ENCODE peak calls at places on chromosomes 5 and 9, in nine cellular contexts. L is PC-3, D is hepatocyte, P is HCT116, Z is SK-N-SH, I is GM23338, K is GM23248, Y is OCI-LY7, N is MM.1S. F is an unnamed sample.

GRCh38 chr9:104074876-104075275 is 19.2 kb upstream of the SMC2 start:
- DNase-seq in P (no peak), L (peak; percentile 44), Y (no peak), Z (no peak), K (peak; percentile 86), N (no peak), I (no peak), D (peak; percentile 12), F (no peak)

GRCh38 chr9:33464045-33464636 is 9.6 kb downstream of the NOL6 start:
- DNase-seq in L (no peak), Y (no peak), D (no peak), Z (peak; percentile 7), N (no peak), P (no peak), K (no peak), I (no peak), F (no peak)

GRCh38 chr9:13022756-13023155 is 247.9 kb downstream of the LURAP1L start:
- DNase-seq in D (no peak), Y (no peak), P (no peak), I (no peak), K (no peak), N (no peak), L (peak; percentile 8), Z (no peak), F (no peak)

GRCh38 chr9:98094851-98095250 is 24.2 kb downstream of the TRIM14 start:
- DNase-seq in I (no peak), P (no peak), D (no peak), N (no peak), K (no peak), Y (no peak), Z (no peak), L (no peak), F (no peak)

GRCh38 chr5:161566081-161566480 is 19.6 kb upstream of the GABRB2 start:
- DNase-seq in P (no peak), D (no peak), Z (no peak), I (no peak), L (no peak), N (no peak), K (no peak), Y (no peak), F (no peak)

GRCh38 chr5:32092938-32093812 is 80.9 kb downstream of the GOLPH3 start:
- DNase-seq in K (peak; percentile 86), D (peak; percentile 88), L (peak; percentile 89), P (peak; percentile 52), N (peak; percentile 92), Z (peak; percentile 81), Y (peak; percentile 84), I (peak; percentile 96), F (peak; percentile 91)

GRCh38 chr5:66442951-66443445 is 153.2 kb upstream of the MAST4 start:
- DNase-seq in D (no peak), L (no peak), Y (no peak), P (no peak), Z (peak; percentile 44), K (peak; percentile 19), N (no peak), I (no peak), F (no peak)

GRCh38 chr5:156479864-156480263 is 152.9 kb downstream of the SGCD start:
- DNase-seq in P (no peak), D (no peak), Y (peak; percentile 8), N (no peak), L (no peak), Z (no peak), K (peak; percentile 89), I (no peak), F (no peak)

GRCh38 chr9:83511051-83511450 is 27.1 kb downstream of the FRMD3 start:
- DNase-seq in Y (no peak), N (no peak), P (no peak), I (no peak), L (peak; percentile 79), Z (no peak), K (peak; percentile 54), D (no peak), F (no peak)

GRCh38 chr9:135739271-135740220 is 37.6 kb downstream of the KCNT1 start:
- DNase-seq in N (no peak), I (no peak), L (no peak), Y (no peak), P (no peak), Z (no peak), D (no peak), K (no peak), F (no peak)

GRCh38 chr5:66829826-66830225 is 233.6 kb downstream of the MAST4 start:
- DNase-seq in L (peak; percentile 26), Z (no peak), D (no peak), P (no peak), I (peak; percentile 36), K (peak; percentile 71), Y (no peak), N (peak; percentile 78), F (peak; percentile 54)

GRCh38 chr5:139700711-139701693 is 52.9 kb downstream of the CXXC5 start:
- DNase-seq in I (peak; percentile 89), D (peak; percentile 81), Y (peak; percentile 54), Z (peak; percentile 45), K (no peak), L (no peak), P (no peak), N (no peak), F (peak; percentile 86)

GRCh38 chr5:126490167-126490937 is 67.1 kb downstream of the GRAMD2B start:
- DNase-seq in P (no peak), Y (peak; percentile 19), D (no peak), I (peak; percentile 56), N (no peak), K (peak; percentile 66), Z (no peak), L (no peak), F (peak; percentile 79)

GRCh38 chr9:72539824-72540347 is 18.5 kb downstream of the TMC1 start:
- DNase-seq in N (no peak), Y (no peak), D (no peak), I (peak; percentile 28), L (no peak), P (no peak), K (peak; percentile 18), Z (no peak), F (peak; percentile 6)

GRCh38 chr5:129101794-129102193 is 7.2 kb downstream of the ISOC1 start:
- DNase-seq in D (no peak), Z (no peak), L (no peak), P (no peak), Y (no peak), I (no peak), N (no peak), K (no peak), F (no peak)

GRCh38 chr5:139177809-139178581 is 20.2 kb downstream of the SIL1 start:
- DNase-seq in K (peak; percentile 17), D (no peak), P (no peak), N (peak; percentile 75), Y (peak; percentile 34), I (no peak), Z (peak; percentile 49), L (no peak), F (no peak)

GRCh38 chr9:14097215-14097614 is 216.7 kb downstream of the NFIB start:
- DNase-seq in N (no peak), P (no peak), K (peak; percentile 20), D (peak; percentile 24), Y (no peak), Z (peak; percentile 41), L (no peak), I (peak; percentile 21), F (no peak)

DNA sequence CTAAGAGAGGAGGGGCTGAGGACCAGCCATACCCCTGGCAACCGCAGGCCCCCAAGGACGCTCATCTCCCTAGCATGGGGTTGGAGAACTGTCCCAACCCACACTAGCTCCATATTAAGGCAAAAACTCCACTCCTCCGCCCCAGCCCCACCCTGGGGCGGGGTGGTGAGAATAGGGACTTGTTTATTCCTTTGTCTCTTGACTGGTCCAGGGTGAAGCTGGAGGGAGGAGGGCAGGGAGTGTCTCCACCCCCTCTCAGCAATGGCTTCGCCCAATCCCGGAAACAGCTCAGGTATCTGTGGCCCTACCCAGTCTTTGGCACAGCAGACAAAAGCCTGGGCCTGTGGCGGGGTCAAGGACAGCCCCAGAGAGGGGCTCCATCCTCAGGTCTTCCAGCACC is 16.9 kb downstream of the PRRX2 start:
- DNase-seq in D (no peak), Y (no peak), Z (no peak), P (no peak), I (no peak), K (no peak), L (no peak), N (no peak), F (no peak)
- TF ChIP-seq EZH2phosphoT487 in D (no peak), Y (no peak), Z (no peak), P (no peak), I (no peak), K (no peak), L (no peak), N (no peak), F (no peak)

DNA sequence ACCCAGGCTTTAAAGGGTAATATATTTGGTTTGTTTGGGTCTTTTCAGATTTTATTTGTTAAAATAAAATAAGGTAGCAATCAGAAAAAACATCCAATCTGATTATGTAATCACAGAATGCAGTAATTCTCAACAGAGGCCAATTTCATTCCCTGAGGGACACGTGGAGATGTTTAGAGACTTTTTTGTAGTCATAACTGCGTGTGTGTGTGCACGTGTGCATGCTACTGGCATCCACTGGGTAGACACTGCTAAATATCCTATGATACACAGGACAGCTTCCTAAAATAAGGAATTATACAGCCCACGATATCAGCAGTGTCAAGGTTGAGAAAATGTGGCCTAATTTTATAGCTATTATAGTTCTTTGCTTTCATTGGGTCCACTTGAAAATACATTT is 180.8 kb upstream of the KLF9 start:
- DNase-seq in N (no peak), I (no peak), Y (no peak), L (no peak), K (peak; percentile 72), P (no peak), Z (no peak), D (no peak), F (no peak)
- H3K27ac ChIP-seq in N (no peak overlapping the region), I (no peak overlapping the region), Y (no peak overlapping the region), L (no peak overlapping the region), K (peak overlapping the region; percentile 80), P (no peak overlapping the region), Z (no peak overlapping the region), D (no peak overlapping the region), F (no peak overlapping the region)

DNA sequence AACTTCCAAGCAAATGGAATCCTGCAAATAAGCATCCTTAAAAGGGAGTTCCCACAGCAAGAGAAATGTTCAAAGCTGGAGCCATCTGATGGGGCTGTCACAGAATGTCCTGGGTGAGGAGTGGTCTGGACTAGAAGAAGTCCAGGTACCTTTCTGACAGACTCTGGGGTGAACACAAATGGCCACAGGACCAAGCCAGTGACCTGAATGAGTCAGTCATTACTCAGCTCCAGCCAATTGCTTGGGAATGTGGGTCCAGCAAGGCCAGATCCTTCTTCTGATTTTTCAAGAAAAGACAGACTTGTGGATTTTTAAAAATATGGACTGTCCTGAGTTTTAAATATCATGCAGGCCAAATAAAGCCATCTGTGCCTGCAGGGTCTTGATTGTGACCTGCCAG is 30.1 kb downstream of the GALNT10 start:
- DNase-seq in N (no peak), L (peak; percentile 74), Z (no peak), D (no peak), K (peak; percentile 89), P (peak; percentile 51), Y (no peak), I (no peak), F (no peak)
- TF ChIP-seq EZH2phosphoT487 in N (no peak), L (no peak), Z (no peak), D (no peak), K (no peak), P (no peak), Y (no peak), I (no peak), F (no peak)

DNA sequence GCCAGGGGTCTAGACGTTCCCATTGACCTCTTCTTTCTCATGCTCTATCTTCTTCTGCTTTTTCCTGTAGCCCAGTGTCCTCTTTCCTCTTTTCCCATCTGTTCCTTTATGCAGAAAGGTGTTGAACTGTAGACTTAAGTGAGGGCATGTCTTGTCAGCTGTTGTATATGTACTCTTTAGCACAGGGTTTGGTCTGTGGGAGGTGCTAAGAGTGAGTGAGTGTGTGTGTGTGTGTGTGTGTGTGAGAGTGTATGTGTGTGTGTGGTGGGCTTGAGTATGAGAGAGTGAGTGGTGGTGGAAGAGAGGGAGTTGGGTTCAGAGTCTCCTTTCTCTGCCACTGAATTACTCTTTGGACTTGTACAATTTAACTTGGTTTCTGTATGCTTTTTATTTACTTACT is 10.3 kb upstream of the ROPN1L start:
- DNase-seq in P (no peak), N (no peak), I (no peak), L (no peak), D (no peak), Y (no peak), Z (no peak), K (no peak), F (no peak)
- H3K27ac ChIP-seq in P (no peak overlapping the region), N (no peak overlapping the region), I (no peak overlapping the region), L (no peak overlapping the region), D (no peak overlapping the region), Y (no peak overlapping the region), Z (no peak overlapping the region), K (no peak overlapping the region), F (no peak overlapping the region)